ENCODE peak calls at places on chromosome 9, in four cellular contexts. J is PC-3, O is GM23248, U is neural progenitor cell. D is an unnamed sample.

GRCh38 chr9:124813496-124814177 is 36.7 kb downstream of the OLFML2A start:
- DNase-seq in J (no peak), O (no peak), U (no peak), D (no peak)

GRCh38 chr9:116951588-116952433 is 264.7 kb downstream of the TRIM32 start:
- DNase-seq in J (peak), O (peak), U (no peak), D (no peak)

GRCh38 chr9:133306242-133307194 is 29.5 kb downstream of the SURF6 start:
- DNase-seq in J (no peak), O (no peak), U (no peak), D (no peak)

GRCh38 chr9:84711936-84712335 is 42.4 kb downstream of the NTRK2 start:
- DNase-seq in J (peak), O (peak), U (no peak), D (no peak)

GRCh38 chr9:91978739-91979414 is 28.8 kb upstream of the ROR2 start:
- DNase-seq in J (peak), O (peak), U (peak), D (peak)

GRCh38 chr9:137367506-137368430 is 55.2 kb downstream of the EXD3 start:
- DNase-seq in J (no peak), O (no peak), U (no peak), D (no peak)

GRCh38 chr9:27151693-27152397 is 42.8 kb downstream of the TEK start:
- DNase-seq in J (peak), O (peak), U (no peak), D (no peak)

GRCh38 chr9:72949918-72950325 is 2.9 kb downstream of the ALDH1A1 start:
- DNase-seq in J (no peak), O (no peak), U (no peak), D (no peak)

GRCh38 chr9:83934569-83935275 is 13.5 kb upstream of the KIF27 start:
- DNase-seq in J (peak), O (peak), U (no peak), D (no peak)

GRCh38 chr9:123717581-123717980 is 212.3 kb downstream of the DENND1A start:
- DNase-seq in J (no peak), O (no peak), U (no peak), D (no peak)

GRCh38 chr9:123927625-123928308 is 2.2 kb downstream of the DENND1A start:
- DNase-seq in J (peak), O (peak), U (no peak), D (peak)

GRCh38 chr9:111970827-111971226 is 74.2 kb downstream of the UGCG start:
- DNase-seq in J (no peak), O (no peak), U (no peak), D (no peak)

GRCh38 chr9:4497855-4498254 is 7.6 kb downstream of the SLC1A1 start:
- DNase-seq in J (peak), O (peak), U (no peak), D (no peak)

GRCh38 chr9:104780796-104781395 is 17.0 kb downstream of the NIPSNAP3B start:
- DNase-seq in J (peak), O (peak), U (no peak), D (peak)

GRCh38 chr9:136170291-136170901 is 34.5 kb downstream of the LHX3 start:
- DNase-seq in J (peak), O (peak), U (peak), D (no peak)

GRCh38 chr9:26229324-26230054 is 551.2 kb upstream of the TUSC1 start:
- DNase-seq in J (no peak), O (no peak), U (no peak), D (no peak)

GRCh38 chr9:131875828-131876485 is 136.1 kb upstream of the RAPGEF1 start:
- DNase-seq in J (peak), O (peak), U (no peak), D (no peak)

GRCh38 chr9:818958-819357 is 22.5 kb upstream of the DMRT1 start:
- DNase-seq in J (no peak), O (no peak), U (no peak), D (no peak)

GRCh38 chr9:36924071-36924470 is 110.0 kb downstream of the PAX5 start:
- DNase-seq in J (peak), O (peak), U (no peak), D (peak)

GRCh38 chr9:73152953-73153352 is 1.3 kb downstream of the ANXA1 start:
- DNase-seq in J (peak), O (peak), U (no peak), D (no peak)

GRCh38 chr9:118318770-118319443 is 614.7 kb downstream of the TLR4 start:
- DNase-seq in J (peak), O (no peak), U (no peak), D (no peak)

GRCh38 chr9:127912882-127913281 is 4.0 kb downstream of the ST6GALNAC4 start:
- DNase-seq in J (peak), O (no peak), U (no peak), D (no peak)

GRCh38 chr9:14515049-14515448 is 178.2 kb downstream of the ZDHHC21 start:
- DNase-seq in J (no peak), O (no peak), U (no peak), D (no peak)

GRCh38 chr9:19184144-19184917 is 46.2 kb upstream of the DENND4C start:
- DNase-seq in J (peak), O (peak), U (no peak), D (no peak)

GRCh38 chr9:115278241-115279035 is 160.5 kb upstream of the TNC start:
- DNase-seq in J (no peak), O (no peak), U (peak), D (no peak)

GRCh38 chr9:113624721-113625120 is 161.2 kb downstream of the RGS3 start:
- DNase-seq in J (peak), O (peak), U (no peak), D (no peak)

GRCh38 chr9:137445930-137446431 is 4.8 kb upstream of the ENTPD8 start:
- DNase-seq in J (no peak), O (peak), U (no peak), D (no peak)

GRCh38 chr9:138098908-138099791 is 221.6 kb downstream of the CACNA1B start:
- DNase-seq in J (no peak), O (no peak), U (no peak), D (no peak)

GRCh38 chr9:98502311-98502975 is 206.3 kb downstream of the GABBR2 start:
- DNase-seq in J (no peak), O (peak), U (no peak), D (no peak)

GRCh38 chr9:6049798-6050197 is 34.4 kb upstream of the RANBP6 start:
- DNase-seq in J (peak), O (peak), U (no peak), D (peak)

GRCh38 chr9:129595323-129595741 is 25.6 kb downstream of the C9orf50 start:
- DNase-seq in J (peak), O (peak), U (no peak), D (peak)

GRCh38 chr9:129595903-129596540 is 24.9 kb downstream of the C9orf50 start:
- DNase-seq in J (no peak), O (no peak), U (no peak), D (no peak)

GRCh38 chr9:129598089-129598596 is 22.8 kb downstream of the C9orf50 start:
- DNase-seq in J (no peak), O (no peak), U (no peak), D (no peak)

GRCh38 chr9:129597355-129598088 is 23.4 kb downstream of the C9orf50 start:
- DNase-seq in J (peak), O (peak), U (peak), D (no peak)

GRCh38 chr9:129596541-129597328 is 24.2 kb downstream of the C9orf50 start:
- DNase-seq in J (peak), O (peak), U (peak), D (no peak)
- H2AFZ ChIP-seq in J (peak), O (peak), U (peak), D (no peak)

GRCh38 chr9:3138236-3139229 is 294.6 kb upstream of the PUM3 start:
- DNase-seq in J (no peak), O (peak), U (no peak), D (no peak)
- TF ChIP-seq EZH2phosphoT487 in J (no peak), O (no peak), U (no peak), D (no peak)

DNA sequence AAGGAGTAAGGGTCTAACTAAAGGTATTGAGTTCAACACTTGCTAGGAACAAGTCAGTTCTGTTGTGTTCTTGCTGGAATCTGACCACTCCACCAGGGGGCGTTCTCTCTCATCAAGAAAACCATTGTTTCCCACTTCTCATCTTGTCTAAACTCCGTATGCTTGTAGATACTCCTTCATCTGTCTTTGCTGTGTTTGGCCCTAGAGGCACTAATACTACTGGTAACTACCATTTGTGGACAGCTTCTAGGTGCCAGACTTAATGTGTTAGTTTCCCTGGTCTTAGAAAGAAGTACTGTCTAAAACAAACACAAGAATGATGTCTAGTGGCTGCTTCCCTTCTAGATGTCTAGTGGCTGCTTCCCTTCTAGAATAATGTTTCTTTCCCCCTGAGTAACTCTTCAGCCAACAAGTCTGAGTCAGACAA is 18.7 kb upstream of the PTPDC1 start:
- DNase-seq in J (peak), O (peak), U (peak), D (peak)
- H2AFZ ChIP-seq in J (peak), O (peak), U (peak), D (no peak)

GRCh38 chr9:12702160-12702758 is 9.1 kb downstream of the TYRP1 start:
- DNase-seq in J (peak), O (peak), U (peak), D (no peak)
- TF ChIP-seq EZH2phosphoT487 in J (no peak), O (no peak), U (no peak), D (no peak)